ENCODE peak calls at places on chromosomes 4 and X, in six cellular contexts. S is substantia nigra; I is neural crest cell; O is naive thymus-derived CD4-positive, alpha-beta T cell; G is iPS-NIHi11; B is T follicular helper cell. F is an unnamed sample.
A peak's percentile ranks its signal among the peaks of the same experiment; 100 is the strongest.

GRCh38 chr4:83128235-83128929 is 13.9 kb upstream of the PLAC8 start:
- DNase-seq in S (no peak), I (no peak), O (no peak), G (no peak), B (no peak), F (peak; percentile 95)

GRCh38 chr4:185457136-185457535 is 14.4 kb downstream of the CCDC110 start:
- DNase-seq in S (no peak), I (no peak), O (no peak), G (peak; percentile 17), B (no peak), F (no peak)

GRCh38 chr4:95027906-95028618 is 270.3 kb downstream of the BMPR1B start:
- DNase-seq in S (no peak), I (no peak), O (no peak), G (peak; percentile 20), B (no peak), F (no peak)

GRCh38 chrX:31483336-31483735 is 411.5 kb upstream of the FTHL17 start:
- DNase-seq in S (no peak), I (no peak), O (no peak), G (no peak), B (no peak), F (no peak)

GRCh38 chrX:97399400-97399799 is 515.7 kb downstream of the RPA4 start:
- DNase-seq in S (no peak), I (no peak), O (no peak), G (no peak), B (no peak), F (no peak)

GRCh38 chrX:140507223-140507981 is 2.5 kb upstream of the SOX3 start:
- DNase-seq in S (no peak), I (no peak), O (no peak), G (no peak), B (no peak), F (no peak)

GRCh38 chrX:42748067-42748850 is 29.7 kb downstream of the PPP1R2C start:
- DNase-seq in S (no peak), I (no peak), O (no peak), G (no peak), B (no peak), F (no peak)

GRCh38 chr4:75985116-75985515 is 5.6 kb downstream of the SDAD1 start:
- DNase-seq in S (no peak), I (no peak), O (no peak), G (no peak), B (no peak), F (no peak)

GRCh38 chrX:153934473-153935325 is at the start of gene NAA10:
- DNase-seq in S (peak; percentile 66), I (no peak), O (no peak), G (peak; percentile 88), B (peak; percentile 30), F (peak; percentile 24)

GRCh38 chr4:155220025-155220424 is 11.6 kb downstream of the NPY2R start:
- DNase-seq in S (no peak), I (no peak), O (no peak), G (no peak), B (no peak), F (no peak)

GRCh38 chrX:17376381-17377046 is 1.5 kb downstream of the NHS start:
- DNase-seq in S (no peak), I (no peak), O (no peak), G (no peak), B (no peak), F (no peak)

GRCh38 chr4:19850909-19851308 is 400.8 kb upstream of the SLIT2 start:
- DNase-seq in S (no peak), I (no peak), O (no peak), G (peak; percentile 6), B (no peak), F (no peak)

GRCh38 chrX:38854305-38854704 is 53.0 kb downstream of the MID1IP1 start:
- DNase-seq in S (no peak), I (no peak), O (no peak), G (no peak), B (no peak), F (no peak)

GRCh38 chrX:623599-624323 is 6.8 kb upstream of the SHOX start:
- DNase-seq in S (no peak), I (no peak), O (no peak), G (peak; percentile 48), B (no peak), F (no peak)

GRCh38 chr4:188030401-188030800 is 34.8 kb downstream of the ZFP42 start:
- DNase-seq in S (no peak), I (no peak), O (no peak), G (no peak), B (no peak), F (no peak)

GRCh38 chrX:104921606-104922205 is 298.8 kb downstream of the TEX13A start:
- DNase-seq in S (no peak), I (no peak), O (no peak), G (peak; percentile 4), B (no peak), F (no peak)

GRCh38 chr4:26056406-26056805 is 142.4 kb downstream of the SMIM20 start:
- DNase-seq in S (no peak), I (no peak), O (no peak), G (no peak), B (no peak), F (no peak)